ENCODE peak calls at places on chromosomes 11 and 22, in eight cellular contexts. F is stimulated activated CD8-positive, alpha-beta memory T cell treated with anti-CD3 and anti-CD28 coated beads, Interleukin-2, amount 100 ng/mL, for 1 hour; W is adipocyte; I is C1 segment of cervical spinal cord; Y is NCI-H2081; D is B cell; H is activated naive CD4-positive, alpha-beta T cell; N is Right ventricle myocardium superior. E is an unnamed sample.

GRCh38 chr11:34552270-34552669 is 38.7 kb upstream of the ELF5 start:
- DNase-seq in D (no peak), I (no peak), N (no peak), W (no peak), Y (no peak), F (no peak), H (no peak), E (no peak)

GRCh38 chr11:63911440-63911839 is 5.5 kb downstream of the RCOR2 start:
- DNase-seq in F (no peak), D (no peak), W (no peak), N (no peak), Y (no peak), H (no peak), I (no peak), E (no peak)

GRCh38 chr22:42868751-42869251 is 11.7 kb upstream of the ARFGAP3 start:
- DNase-seq in I (peak; percentile 79), F (no peak), H (no peak), N (peak; percentile 74), Y (peak; percentile 33), W (no peak), D (no peak), E (no peak)

GRCh38 chr11:68722143-68722542 is 29.2 kb downstream of the TESMIN start:
- DNase-seq in I (no peak), W (peak; percentile 27), H (no peak), N (no peak), F (no peak), Y (no peak), D (no peak), E (no peak)

GRCh38 chr11:74257934-74258553 is 53.4 kb downstream of the P4HA3 start:
- DNase-seq in Y (no peak), H (no peak), W (peak; percentile 57), D (no peak), F (no peak), I (no peak), N (peak; percentile 69), E (no peak)

GRCh38 chr11:352456-353180 is 16.7 kb upstream of the B4GALNT4 start:
- DNase-seq in Y (no peak), I (no peak), N (no peak), F (no peak), H (no peak), W (no peak), D (no peak), E (no peak)

GRCh38 chr11:79397252-79397651 is 43.6 kb downstream of the TENM4 start:
- DNase-seq in W (no peak), Y (no peak), N (no peak), D (no peak), I (no peak), H (no peak), F (no peak), E (no peak)

GRCh38 chr22:46070215-46070721 is 80.1 kb upstream of the PPARA start:
- DNase-seq in N (peak; percentile 92), I (no peak), W (peak; percentile 66), D (no peak), F (no peak), Y (no peak), H (no peak), E (no peak)

GRCh38 chr11:110962907-110963306 is 250.7 kb upstream of the ARHGAP20 start:
- DNase-seq in H (no peak), I (no peak), W (no peak), F (no peak), D (no peak), N (no peak), Y (no peak), E (no peak)

GRCh38 chr11:126318642-126319373 is 14.9 kb downstream of the DCPS start:
- DNase-seq in F (no peak), D (no peak), I (no peak), H (no peak), Y (no peak), N (peak; percentile 43), W (peak; percentile 91), E (no peak)

GRCh38 chr11:107427569-107428180 is 29.9 kb downstream of the CWF19L2 start:
- DNase-seq in I (no peak), W (no peak), F (no peak), D (no peak), H (no peak), N (no peak), Y (peak; percentile 72), E (no peak)